ENCODE peak calls at places on chromosomes 11 and 22, in eight cellular contexts. G is BE2C, W is GM12865, I is NCI-H1694 treated with DMSO at 0.1 percent for 48 hours, Z is HTR-8/SVneo, Q is aorta, E is GM10248, Y is MCF 10A. A is an unnamed sample.
A peak's percentile ranks its signal among the peaks of the same experiment; 100 is the strongest.

GRCh38 chr11:134939905-134940304 is 527.9 kb upstream of the B3GAT1 start:
- DNase-seq in W (no peak), G (peak; percentile 44), Z (no peak), Y (no peak), E (no peak), Q (no peak), I (no peak), A (no peak)

GRCh38 chr22:45977003-45977395 is at the start of gene WNT7B:
- DNase-seq in Q (no peak), Y (peak; percentile 62), E (no peak), G (no peak), I (no peak), W (no peak), Z (no peak), A (no peak)

GRCh38 chr11:94171693-94172440 is 43.2 kb downstream of the PANX1 start:
- DNase-seq in Y (peak; percentile 65), W (peak; percentile 49), Q (no peak), Z (peak; percentile 44), G (peak; percentile 42), E (peak; percentile 46), I (no peak), A (peak; percentile 36)

GRCh38 chr11:66723693-66724092 is 5.3 kb downstream of the SPTBN2 start:
- DNase-seq in Z (no peak), G (no peak), Q (no peak), I (no peak), E (no peak), Y (no peak), W (no peak), A (no peak)

GRCh38 chr22:36773935-36774334 is 2.0 kb downstream of the IFT27 start:
- DNase-seq in G (peak; percentile 38), Y (peak; percentile 61), Z (no peak), Q (no peak), W (no peak), E (no peak), I (no peak), A (no peak)

GRCh38 chr11:102283088-102283487 is 34.2 kb upstream of the BIRC3 start:
- DNase-seq in I (no peak), G (no peak), Q (no peak), W (no peak), Z (no peak), Y (no peak), E (no peak), A (no peak)

GRCh38 chr11:6735306-6735705 is 36.5 kb downstream of the OR2AG2 start:
- DNase-seq in W (no peak), E (no peak), Y (no peak), Q (no peak), Z (no peak), I (no peak), G (no peak), A (no peak)

GRCh38 chr11:93728792-93729128 is 12.5 kb downstream of the TAF1D start:
- DNase-seq in W (peak; percentile 40), I (no peak), Y (peak; percentile 23), Z (no peak), G (no peak), E (no peak), Q (no peak), A (no peak)

GRCh38 chr22:34281738-34282137 is 361.5 kb upstream of the LARGE1 start:
- DNase-seq in Q (no peak), Y (no peak), Z (no peak), E (no peak), I (no peak), G (no peak), W (no peak), A (no peak)

GRCh38 chr11:118997627-118998387 is at the start of gene CENATAC:
- DNase-seq in Q (peak; percentile 99), Y (peak; percentile 91), I (peak; percentile 49), Z (peak; percentile 98), W (peak; percentile 95), G (peak; percentile 93), E (peak; percentile 99), A (peak; percentile 98)

GRCh38 chr11:74018331-74019005 is 9.6 kb upstream of the UCP3 start:
- DNase-seq in Z (no peak), W (no peak), G (no peak), Q (peak; percentile 94), I (no peak), E (no peak), Y (peak; percentile 73), A (no peak)

GRCh38 chr11:62137276-62137861 is 13.6 kb downstream of the INCENP start:
- DNase-seq in Y (no peak), E (no peak), I (no peak), Q (peak; percentile 37), W (no peak), Z (no peak), G (no peak), A (no peak)

GRCh38 chr11:106231591-106231990 is 154.1 kb downstream of the AASDHPPT start:
- DNase-seq in Z (no peak), W (no peak), G (no peak), I (no peak), Q (no peak), E (no peak), Y (peak; percentile 27), A (no peak)

GRCh38 chr11:68803766-68804165 is 38.0 kb downstream of the CPT1A start:
- DNase-seq in Q (no peak), Y (no peak), I (no peak), W (no peak), G (no peak), Z (no peak), E (no peak), A (no peak)

GRCh38 chr11:78802058-78802633 is 227.5 kb upstream of the NARS2 start:
- DNase-seq in I (no peak), Y (peak; percentile 15), E (no peak), Q (no peak), W (no peak), Z (no peak), G (no peak), A (no peak)

GRCh38 chr11:134288486-134288885 is 12.3 kb downstream of the GLB1L3 start:
- DNase-seq in W (no peak), E (no peak), Z (no peak), G (no peak), I (no peak), Y (no peak), Q (no peak), A (no peak)

GRCh38 chr11:61333638-61334433 is 808 bp downstream of the TKFC start:
- DNase-seq in W (peak; percentile 30), Z (no peak), Y (no peak), E (no peak), I (no peak), Q (peak; percentile 73), G (no peak), A (no peak)

GRCh38 chr11:34594603-34595002 is 26.3 kb upstream of the EHF start:
- DNase-seq in I (no peak), Z (no peak), Q (no peak), W (no peak), E (no peak), Y (no peak), G (no peak), A (no peak)

GRCh38 chr11:2647167-2647566 is 52.6 kb downstream of the KCNQ1OT1 start:
- DNase-seq in Q (no peak), W (no peak), G (no peak), I (no peak), Y (no peak), Z (no peak), E (no peak), A (no peak)

GRCh38 chr22:44182591-44183588 is 2.2 kb downstream of the PARVG start:
- DNase-seq in I (no peak), E (peak; percentile 48), W (peak; percentile 70), G (no peak), Z (no peak), Y (no peak), Q (no peak), A (no peak)

GRCh38 chr11:64339754-64340408 is at the start of gene CCDC88B:
- DNase-seq in Y (no peak), W (peak; percentile 91), E (peak; percentile 89), G (no peak), Q (no peak), Z (no peak), I (no peak), A (peak; percentile 89)

GRCh38 chr11:9616858-9617257 is 43.4 kb downstream of the WEE1 start:
- DNase-seq in Q (no peak), I (no peak), E (no peak), W (no peak), G (no peak), Z (no peak), Y (no peak), A (no peak)

GRCh38 chr11:70500076-70500847 is 101.9 kb downstream of the CTTN start:
- DNase-seq in E (no peak), Z (no peak), I (no peak), Y (no peak), W (no peak), Q (peak; percentile 69), G (peak; percentile 4), A (no peak)

GRCh38 chr11:128624269-128625170 is 37.2 kb upstream of the ETS1 start:
- DNase-seq in E (peak; percentile 67), G (no peak), I (no peak), Q (no peak), W (peak; percentile 86), Y (no peak), Z (no peak), A (peak; percentile 67)

GRCh38 chr11:121366970-121367369 is 74.4 kb downstream of the SC5D start:
- DNase-seq in I (no peak), G (no peak), Y (no peak), Q (no peak), Z (no peak), E (no peak), W (no peak), A (no peak)

GRCh38 chr11:109306322-109306721 is 115.7 kb upstream of the C11orf87 start:
- DNase-seq in W (no peak), Q (no peak), E (no peak), Z (peak; percentile 6), G (no peak), I (no peak), Y (no peak), A (no peak)

GRCh38 chr22:37636186-37636948 is 3.1 kb upstream of the SH3BP1 start:
- DNase-seq in Q (no peak), E (no peak), W (peak; percentile 57), Z (no peak), G (no peak), Y (no peak), I (no peak), A (peak; percentile 57)

GRCh38 chr22:38172016-38172431 is 9.6 kb downstream of the PLA2G6 start:
- DNase-seq in W (no peak), I (peak; percentile 40), G (no peak), Y (peak; percentile 97), Q (no peak), Z (no peak), E (no peak), A (no peak)

GRCh38 chr11:68011046-68011943 is 1.2 kb downstream of the ALDH3B1 start:
- DNase-seq in Z (no peak), Y (no peak), G (no peak), W (no peak), Q (no peak), I (no peak), E (no peak), A (no peak)

GRCh38 chr22:48683640-48684039 is 1144.0 kb downstream of the BRD1 start:
- DNase-seq in I (no peak), G (no peak), E (no peak), Z (no peak), W (no peak), Y (no peak), Q (no peak), A (no peak)

GRCh38 chr11:99937330-99937729 is 749.8 kb upstream of the ARHGAP42 start:
- DNase-seq in Z (no peak), Y (no peak), W (no peak), G (no peak), Q (no peak), I (no peak), E (no peak), A (no peak)

A was measured in GM13977.